ENCODE peak calls at places on chromosomes 7 and 10, in nine cellular contexts. One of them, this sample, is unnamed.

GRCh38 chr10:124685251-124685650 is 58.9 kb downstream of the FAM53B start:
- DNase-seq in GM06990: no peak
- DNase-seq in spleen: peak; percentile 91
- DNase-seq in AG09309: no peak
- DNase-seq in iris pigment epithelial cell: no peak
- DNase-seq in stimulated activated naive B cell treated with anti-CD40 and anti-IgM and Interleukin-4, amounts not matched to agents 10 μg/mL and 1 μg/mL and 100 μg/mL, for 72 hours: no peak
- DNase-seq in EH: no peak
- DNase-seq in stimulated activated CD4-positive, alpha-beta T cell treated with anti-CD3 and anti-CD28 coated beads, Interleukin-2, amount 100 ng/mL, for 48 hours: no peak
- DNase-seq in endothelial cell: no peak
- DNase-seq in this sample: no peak

GRCh38 chr10:130547368-130547767 is 411.2 kb downstream of the GLRX3 start:
- DNase-seq in GM06990: no peak
- DNase-seq in spleen: no peak
- DNase-seq in AG09309: no peak
- DNase-seq in iris pigment epithelial cell: no peak
- DNase-seq in stimulated activated naive B cell treated with anti-CD40 and anti-IgM and Interleukin-4, amounts not matched to agents 10 μg/mL and 1 μg/mL and 100 μg/mL, for 72 hours: no peak
- DNase-seq in EH: no peak
- DNase-seq in stimulated activated CD4-positive, alpha-beta T cell treated with anti-CD3 and anti-CD28 coated beads, Interleukin-2, amount 100 ng/mL, for 48 hours: no peak
- DNase-seq in endothelial cell: no peak
- DNase-seq in this sample: no peak

GRCh38 chr10:103466734-103467133 is 8.0 kb upstream of the CALHM1 start:
- DNase-seq in GM06990: no peak
- DNase-seq in spleen: no peak
- DNase-seq in AG09309: no peak
- DNase-seq in iris pigment epithelial cell: peak; percentile 50
- DNase-seq in stimulated activated naive B cell treated with anti-CD40 and anti-IgM and Interleukin-4, amounts not matched to agents 10 μg/mL and 1 μg/mL and 100 μg/mL, for 72 hours: no peak
- DNase-seq in EH: peak; percentile 51
- DNase-seq in stimulated activated CD4-positive, alpha-beta T cell treated with anti-CD3 and anti-CD28 coated beads, Interleukin-2, amount 100 ng/mL, for 48 hours: no peak
- DNase-seq in endothelial cell: no peak
- DNase-seq in this sample: no peak

GRCh38 chr7:103691291-103691690 is 245.3 kb upstream of the SLC26A5 start:
- DNase-seq in GM06990: no peak
- DNase-seq in spleen: no peak
- DNase-seq in AG09309: no peak
- DNase-seq in iris pigment epithelial cell: no peak
- DNase-seq in stimulated activated naive B cell treated with anti-CD40 and anti-IgM and Interleukin-4, amounts not matched to agents 10 μg/mL and 1 μg/mL and 100 μg/mL, for 72 hours: no peak
- DNase-seq in EH: no peak
- DNase-seq in stimulated activated CD4-positive, alpha-beta T cell treated with anti-CD3 and anti-CD28 coated beads, Interleukin-2, amount 100 ng/mL, for 48 hours: no peak
- DNase-seq in endothelial cell: no peak
- DNase-seq in this sample: no peak

GRCh38 chr10:49397036-49397999 is 1.4 kb upstream of the DRGX start:
- DNase-seq in GM06990: no peak
- DNase-seq in spleen: no peak
- DNase-seq in AG09309: no peak
- DNase-seq in iris pigment epithelial cell: no peak
- DNase-seq in stimulated activated naive B cell treated with anti-CD40 and anti-IgM and Interleukin-4, amounts not matched to agents 10 μg/mL and 1 μg/mL and 100 μg/mL, for 72 hours: peak; percentile 30
- DNase-seq in EH: no peak
- DNase-seq in stimulated activated CD4-positive, alpha-beta T cell treated with anti-CD3 and anti-CD28 coated beads, Interleukin-2, amount 100 ng/mL, for 48 hours: no peak
- DNase-seq in endothelial cell: peak; percentile 69
- DNase-seq in this sample: no peak

GRCh38 chr7:151252961-151253691 is 4.6 kb upstream of the SMARCD3 start:
- DNase-seq in GM06990: no peak
- DNase-seq in spleen: no peak
- DNase-seq in AG09309: no peak
- DNase-seq in iris pigment epithelial cell: no peak
- DNase-seq in stimulated activated naive B cell treated with anti-CD40 and anti-IgM and Interleukin-4, amounts not matched to agents 10 μg/mL and 1 μg/mL and 100 μg/mL, for 72 hours: no peak
- DNase-seq in EH: peak; percentile 32
- DNase-seq in stimulated activated CD4-positive, alpha-beta T cell treated with anti-CD3 and anti-CD28 coated beads, Interleukin-2, amount 100 ng/mL, for 48 hours: no peak
- DNase-seq in endothelial cell: no peak
- DNase-seq in this sample: no peak

GRCh38 chr10:50857579-50857978 is 27.8 kb downstream of the A1CF start:
- DNase-seq in GM06990: no peak
- DNase-seq in spleen: no peak
- DNase-seq in AG09309: no peak
- DNase-seq in iris pigment epithelial cell: no peak
- DNase-seq in stimulated activated naive B cell treated with anti-CD40 and anti-IgM and Interleukin-4, amounts not matched to agents 10 μg/mL and 1 μg/mL and 100 μg/mL, for 72 hours: no peak
- DNase-seq in EH: no peak
- DNase-seq in stimulated activated CD4-positive, alpha-beta T cell treated with anti-CD3 and anti-CD28 coated beads, Interleukin-2, amount 100 ng/mL, for 48 hours: no peak
- DNase-seq in endothelial cell: no peak
- DNase-seq in this sample: no peak

GRCh38 chr7:1719913-1720312 is 49.8 kb downstream of the ELFN1 start:
- DNase-seq in GM06990: no peak
- DNase-seq in spleen: no peak
- DNase-seq in AG09309: no peak
- DNase-seq in iris pigment epithelial cell: no peak
- DNase-seq in stimulated activated naive B cell treated with anti-CD40 and anti-IgM and Interleukin-4, amounts not matched to agents 10 μg/mL and 1 μg/mL and 100 μg/mL, for 72 hours: no peak
- DNase-seq in EH: no peak
- DNase-seq in stimulated activated CD4-positive, alpha-beta T cell treated with anti-CD3 and anti-CD28 coated beads, Interleukin-2, amount 100 ng/mL, for 48 hours: no peak
- DNase-seq in endothelial cell: no peak
- DNase-seq in this sample: no peak

GRCh38 chr7:205117-206010 is 13.0 kb downstream of the FAM20C start:
- DNase-seq in GM06990: no peak
- DNase-seq in spleen: no peak
- DNase-seq in AG09309: no peak
- DNase-seq in iris pigment epithelial cell: no peak
- DNase-seq in stimulated activated naive B cell treated with anti-CD40 and anti-IgM and Interleukin-4, amounts not matched to agents 10 μg/mL and 1 μg/mL and 100 μg/mL, for 72 hours: no peak
- DNase-seq in EH: no peak
- DNase-seq in stimulated activated CD4-positive, alpha-beta T cell treated with anti-CD3 and anti-CD28 coated beads, Interleukin-2, amount 100 ng/mL, for 48 hours: no peak
- DNase-seq in endothelial cell: no peak
- DNase-seq in this sample: no peak

GRCh38 chr7:2520808-2521146 is 1.2 kb downstream of the LFNG start:
- DNase-seq in GM06990: no peak
- DNase-seq in spleen: no peak
- DNase-seq in AG09309: no peak
- DNase-seq in iris pigment epithelial cell: no peak
- DNase-seq in stimulated activated naive B cell treated with anti-CD40 and anti-IgM and Interleukin-4, amounts not matched to agents 10 μg/mL and 1 μg/mL and 100 μg/mL, for 72 hours: no peak
- DNase-seq in EH: peak; percentile 47
- DNase-seq in stimulated activated CD4-positive, alpha-beta T cell treated with anti-CD3 and anti-CD28 coated beads, Interleukin-2, amount 100 ng/mL, for 48 hours: no peak
- DNase-seq in endothelial cell: no peak
- DNase-seq in this sample: peak; percentile 53

GRCh38 chr7:157513682-157514081 is 176.9 kb downstream of the DNAJB6 start:
- DNase-seq in GM06990: no peak
- DNase-seq in spleen: no peak
- DNase-seq in AG09309: no peak
- DNase-seq in iris pigment epithelial cell: no peak
- DNase-seq in stimulated activated naive B cell treated with anti-CD40 and anti-IgM and Interleukin-4, amounts not matched to agents 10 μg/mL and 1 μg/mL and 100 μg/mL, for 72 hours: no peak
- DNase-seq in EH: no peak
- DNase-seq in stimulated activated CD4-positive, alpha-beta T cell treated with anti-CD3 and anti-CD28 coated beads, Interleukin-2, amount 100 ng/mL, for 48 hours: no peak
- DNase-seq in endothelial cell: no peak
- DNase-seq in this sample: no peak

GRCh38 chr7:95897557-95898183 is 125.3 kb downstream of the DYNC1I1 start:
- DNase-seq in GM06990: no peak
- DNase-seq in spleen: no peak
- DNase-seq in AG09309: no peak
- DNase-seq in iris pigment epithelial cell: no peak
- DNase-seq in stimulated activated naive B cell treated with anti-CD40 and anti-IgM and Interleukin-4, amounts not matched to agents 10 μg/mL and 1 μg/mL and 100 μg/mL, for 72 hours: no peak
- DNase-seq in EH: no peak
- DNase-seq in stimulated activated CD4-positive, alpha-beta T cell treated with anti-CD3 and anti-CD28 coated beads, Interleukin-2, amount 100 ng/mL, for 48 hours: no peak
- DNase-seq in endothelial cell: no peak
- DNase-seq in this sample: no peak

GRCh38 chr10:62038609-62039190 is 137.2 kb downstream of the ARID5B start:
- DNase-seq in GM06990: peak; percentile 44
- DNase-seq in spleen: peak; percentile 86
- DNase-seq in AG09309: no peak
- DNase-seq in iris pigment epithelial cell: peak; percentile 82
- DNase-seq in stimulated activated naive B cell treated with anti-CD40 and anti-IgM and Interleukin-4, amounts not matched to agents 10 μg/mL and 1 μg/mL and 100 μg/mL, for 72 hours: peak; percentile 56
- DNase-seq in EH: peak; percentile 93
- DNase-seq in stimulated activated CD4-positive, alpha-beta T cell treated with anti-CD3 and anti-CD28 coated beads, Interleukin-2, amount 100 ng/mL, for 48 hours: peak; percentile 52
- DNase-seq in endothelial cell: peak; percentile 58
- DNase-seq in this sample: peak; percentile 88

GRCh38 chr10:66782776-66783175 is 143.1 kb upstream of the LRRTM3 start:
- DNase-seq in GM06990: no peak
- DNase-seq in spleen: no peak
- DNase-seq in AG09309: no peak
- DNase-seq in iris pigment epithelial cell: peak; percentile 42
- DNase-seq in stimulated activated naive B cell treated with anti-CD40 and anti-IgM and Interleukin-4, amounts not matched to agents 10 μg/mL and 1 μg/mL and 100 μg/mL, for 72 hours: no peak
- DNase-seq in EH: no peak
- DNase-seq in stimulated activated CD4-positive, alpha-beta T cell treated with anti-CD3 and anti-CD28 coated beads, Interleukin-2, amount 100 ng/mL, for 48 hours: no peak
- DNase-seq in endothelial cell: no peak
- DNase-seq in this sample: peak; percentile 6

GRCh38 chr10:111209666-111210065 is 132.8 kb downstream of the ADRA2A start:
- DNase-seq in GM06990: no peak
- DNase-seq in spleen: no peak
- DNase-seq in AG09309: no peak
- DNase-seq in iris pigment epithelial cell: no peak
- DNase-seq in stimulated activated naive B cell treated with anti-CD40 and anti-IgM and Interleukin-4, amounts not matched to agents 10 μg/mL and 1 μg/mL and 100 μg/mL, for 72 hours: no peak
- DNase-seq in EH: peak; percentile 49
- DNase-seq in stimulated activated CD4-positive, alpha-beta T cell treated with anti-CD3 and anti-CD28 coated beads, Interleukin-2, amount 100 ng/mL, for 48 hours: no peak
- DNase-seq in endothelial cell: no peak
- DNase-seq in this sample: peak; percentile 72

GRCh38 chr7:6205921-6206660 is 66.3 kb downstream of the CYTH3 start:
- DNase-seq in GM06990: no peak
- DNase-seq in spleen: no peak
- DNase-seq in AG09309: no peak
- DNase-seq in iris pigment epithelial cell: peak; percentile 35
- DNase-seq in stimulated activated naive B cell treated with anti-CD40 and anti-IgM and Interleukin-4, amounts not matched to agents 10 μg/mL and 1 μg/mL and 100 μg/mL, for 72 hours: no peak
- DNase-seq in EH: peak; percentile 65
- DNase-seq in stimulated activated CD4-positive, alpha-beta T cell treated with anti-CD3 and anti-CD28 coated beads, Interleukin-2, amount 100 ng/mL, for 48 hours: no peak
- DNase-seq in endothelial cell: no peak
- DNase-seq in this sample: peak; percentile 43